ENCODE peak calls at places on chromosomes 5 and 9, in four cellular contexts. P, I, X and Q are unnamed samples.

GRCh38 chr9:78167356-78167755 is 68.5 kb upstream of the CEP78 start:
- DNase-seq in P (no peak), I (no peak), X (no peak), Q (no peak)

GRCh38 chr5:138459311-138459710 is 6.0 kb upstream of the EGR1 start:
- DNase-seq in P (no peak), I (no peak), X (peak), Q (no peak)

GRCh38 chr5:52481216-52481615 is 306.5 kb upstream of the ITGA1 start:
- DNase-seq in P (no peak), I (no peak), X (no peak), Q (no peak)

GRCh38 chr9:85269811-85270210 is 471.9 kb downstream of the AGTPBP1 start:
- DNase-seq in P (no peak), I (no peak), X (no peak), Q (no peak)

GRCh38 chr5:57172466-57172961 is 1.3 kb upstream of the GPBP1 start:
- DNase-seq in P (no peak), I (no peak), X (peak), Q (no peak)

GRCh38 chr9:134045841-134046544 is 20.7 kb downstream of the BRD3OS start:
- DNase-seq in P (no peak), I (no peak), X (no peak), Q (no peak)

GRCh38 chr9:130128782-130129424 is 43.3 kb upstream of the NCS1 start:
- DNase-seq in P (no peak), I (peak), X (peak), Q (no peak)

GRCh38 chr5:9632495-9632894 is 2.3 kb upstream of the TAS2R1 start:
- DNase-seq in P (no peak), I (no peak), X (no peak), Q (no peak)

GRCh38 chr5:38583500-38583899 is 27.1 kb upstream of the LIFR start:
- DNase-seq in P (no peak), I (no peak), X (no peak), Q (no peak)

GRCh38 chr5:57302164-57302563 is 128.3 kb downstream of the GPBP1 start:
- DNase-seq in P (no peak), I (peak), X (peak), Q (no peak)

GRCh38 chr5:147567917-147568598 is 58.2 kb upstream of the DPYSL3 start:
- DNase-seq in P (peak), I (peak), X (peak), Q (peak)

GRCh38 chr9:92746567-92747458 is 17.8 kb downstream of the BICD2 start:
- DNase-seq in P (no peak), I (peak), X (peak), Q (peak)

GRCh38 chr9:92745236-92745790 is 19.3 kb downstream of the BICD2 start:
- DNase-seq in P (no peak), I (no peak), X (no peak), Q (no peak)

GRCh38 chr9:92748233-92748497 is 16.5 kb downstream of the BICD2 start:
- DNase-seq in P (no peak), I (no peak), X (no peak), Q (no peak)

GRCh38 chr9:92747459-92748232 is 17.0 kb downstream of the BICD2 start:
- DNase-seq in P (no peak), I (peak), X (peak), Q (no peak)

DNA sequence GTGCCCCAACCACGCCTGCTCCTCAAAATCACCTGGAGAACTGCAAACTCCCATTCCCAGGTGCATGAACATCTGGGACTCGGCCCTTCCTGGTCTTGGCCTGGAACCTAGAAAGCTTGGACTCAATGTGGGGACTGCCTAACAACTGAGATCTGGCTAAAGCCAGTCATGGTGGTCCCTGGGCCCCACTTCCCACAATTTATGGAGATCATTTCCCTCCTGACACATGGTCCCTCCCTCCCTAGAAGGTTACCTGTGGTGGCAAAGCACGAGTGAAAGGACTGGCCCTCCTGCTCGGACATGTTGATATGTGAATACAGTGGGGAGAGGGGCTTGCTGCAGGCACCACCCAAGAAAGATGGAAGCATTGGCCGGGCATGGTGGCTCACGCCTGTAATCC is 18.8 kb downstream of the BICD2 start:
- DNase-seq in P (no peak), I (no peak), X (no peak), Q (no peak)
- H2BK120ac ChIP-seq in P (no peak), I (peak), X (peak), Q (no peak)

GRCh38 chr5:139710370-139711066 is 62.4 kb downstream of the CXXC5 start:
- DNase-seq in P (peak), I (peak), X (peak), Q (peak)

GRCh38 chr5:139708877-139709586 is 60.9 kb downstream of the CXXC5 start:
- DNase-seq in P (peak), I (peak), X (peak), Q (no peak)

GRCh38 chr5:139711067-139711851 is 63.1 kb downstream of the CXXC5 start:
- DNase-seq in P (peak), I (peak), X (peak), Q (peak)

GRCh38 chr5:139708434-139708849 is 60.3 kb downstream of the CXXC5 start:
- DNase-seq in P (no peak), I (no peak), X (no peak), Q (no peak)

DNA sequence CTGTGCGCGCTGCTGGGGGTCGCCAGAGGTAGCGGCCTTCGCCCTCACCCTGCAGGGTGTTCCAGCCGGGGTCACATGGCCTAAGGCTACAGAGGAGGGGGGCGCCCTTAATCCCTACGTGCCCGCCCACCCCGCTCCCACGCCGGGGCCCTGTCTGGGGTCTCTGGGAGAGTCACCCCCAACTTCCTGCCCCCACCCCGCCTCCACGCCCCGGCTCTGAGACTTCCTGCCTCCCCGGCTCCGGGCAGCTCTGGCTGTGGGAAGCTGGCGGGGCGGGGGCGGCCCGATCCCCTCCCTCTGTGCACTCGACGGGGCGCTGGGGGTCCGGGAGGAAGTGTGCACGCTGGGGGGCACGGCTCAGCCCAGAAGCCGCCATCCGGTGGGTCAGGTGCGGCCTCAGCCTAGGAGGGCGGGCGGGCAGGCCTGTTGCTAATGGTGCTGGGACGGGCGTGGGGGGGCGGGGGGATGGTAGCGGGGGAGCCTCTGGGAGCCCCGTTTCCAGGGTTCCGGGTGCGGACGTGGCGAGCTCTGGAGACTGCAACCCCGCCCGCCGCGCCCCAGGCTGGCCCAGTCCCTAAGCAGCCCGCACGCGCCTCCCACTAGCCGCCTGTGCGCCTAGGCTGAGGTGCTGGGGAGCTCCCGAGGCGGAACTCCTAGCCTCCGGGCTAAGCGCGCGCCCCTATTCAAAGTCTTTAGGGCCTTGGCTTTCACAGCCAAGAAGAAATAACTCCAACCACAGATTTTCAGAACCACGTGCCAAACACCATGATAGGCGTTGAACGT is 61.6 kb downstream of the CXXC5 start:
- DNase-seq in P (peak), I (no peak), X (peak), Q (peak)
- H4K91ac ChIP-seq in P (peak), I (no peak), X (peak), Q (no peak)

GRCh38 chr9:93039456-93039855 is 19.0 kb upstream of the SUSD3 start:
- DNase-seq in P (no peak), I (no peak), X (no peak), Q (no peak)

GRCh38 chr9:93038918-93039317 is 19.6 kb upstream of the SUSD3 start:
- DNase-seq in P (no peak), I (no peak), X (no peak), Q (no peak)

GRCh38 chr9:93036887-93037475 is 21.5 kb upstream of the SUSD3 start:
- DNase-seq in P (no peak), I (no peak), X (no peak), Q (no peak)

GRCh38 chr9:93035821-93036351 is 22.6 kb upstream of the SUSD3 start:
- DNase-seq in P (no peak), I (no peak), X (no peak), Q (no peak)

DNA sequence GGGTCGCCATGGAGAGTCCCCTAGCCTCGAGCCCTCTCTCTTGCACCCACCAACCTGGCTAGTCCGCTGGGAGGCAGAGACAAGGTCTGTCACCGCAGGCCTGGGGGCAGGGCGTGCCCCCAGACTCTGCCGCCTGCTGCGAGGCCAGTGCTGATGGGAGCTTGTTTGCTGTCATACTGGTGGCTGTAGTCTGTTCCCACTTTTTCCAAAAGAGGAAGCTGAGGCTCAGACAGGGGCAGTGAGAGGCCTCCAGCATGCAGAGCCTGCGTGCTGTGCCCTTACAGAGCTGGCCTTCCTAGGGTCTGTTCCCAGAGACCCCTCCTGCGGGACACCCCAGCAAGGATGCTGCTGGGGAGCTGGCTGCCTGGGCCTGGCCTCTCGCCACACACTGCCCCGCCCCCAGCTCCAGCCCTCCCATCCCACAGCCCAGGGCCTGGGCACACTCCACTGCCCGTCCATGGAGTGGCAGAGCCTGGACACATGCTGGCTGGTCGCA is 21.0 kb upstream of the SUSD3 start:
- DNase-seq in P (no peak), I (no peak), X (no peak), Q (no peak)
- H3K23ac ChIP-seq in P (no peak), I (no peak), X (no peak), Q (no peak)

GRCh38 chr9:110592075-110592830 is 12.7 kb upstream of the SVEP1 start:
- DNase-seq in P (no peak), I (peak), X (no peak), Q (no peak)
- H2BK120ac ChIP-seq in P (no peak), I (peak), X (no peak), Q (no peak)

GRCh38 chr9:26946753-26947727 is at the start of gene PLAA:
- DNase-seq in P (peak), I (peak), X (peak), Q (peak)
- H4K91ac ChIP-seq in P (no peak), I (peak), X (peak), Q (no peak)